ENCODE peak calls at places on chromosomes 1 and 21, in six cellular contexts. C is lower leg skin; Z is HEK293T; H is tibial artery; Y is stimulated activated CD4-positive, alpha-beta T cell treated with anti-CD3 and anti-CD28 coated beads, Interleukin-1b, Interleukin-23, amount 100 ng/mL, for 48 hours; V is head of caudate nucleus. G is an unnamed sample.

GRCh38 chr21:31911138-31911907 is 38.5 kb downstream of the HUNK start:
- DNase-seq in C (no peak), Z (no peak), H (no peak), Y (no peak), V (no peak), G (no peak)

GRCh38 chr1:168380945-168381344 is 100.3 kb downstream of the TBX19 start:
- DNase-seq in C (no peak), Z (no peak), H (no peak), Y (no peak), V (no peak), G (no peak)

GRCh38 chr1:230568676-230569075 is 73.6 kb upstream of the COG2 start:
- DNase-seq in C (no peak), Z (no peak), H (no peak), Y (no peak), V (no peak), G (no peak)

GRCh38 chr1:119656410-119656955 is 8.4 kb upstream of the ZNF697 start:
- DNase-seq in C (no peak), Z (no peak), H (no peak), Y (no peak), V (no peak), G (no peak)

GRCh38 chr1:2315711-2316450 is 75.5 kb downstream of the MORN1 start:
- DNase-seq in C (no peak), Z (no peak), H (no peak), Y (no peak), V (no peak), G (no peak)

GRCh38 chr1:26530898-26531598 is 1.5 kb downstream of the RPS6KA1 start:
- DNase-seq in C (no peak), Z (peak; percentile 62), H (no peak), Y (no peak), V (no peak), G (peak; percentile 20)

GRCh38 chr1:112906155-112906698 is 49.8 kb downstream of the SLC16A1 start:
- DNase-seq in C (no peak), Z (no peak), H (no peak), Y (no peak), V (no peak), G (no peak)

GRCh38 chr1:234916840-234917239 is 211.8 kb downstream of the TOMM20 start:
- DNase-seq in C (no peak), Z (no peak), H (no peak), Y (no peak), V (no peak), G (no peak)

GRCh38 chr1:108719654-108720435 is 7.1 kb downstream of the FNDC7 start:
- DNase-seq in C (no peak), Z (no peak), H (no peak), Y (no peak), V (no peak), G (no peak)

GRCh38 chr1:32894019-32894600 is 7.1 kb downstream of the TMEM54 start:
- DNase-seq in C (no peak), Z (no peak), H (no peak), Y (no peak), V (no peak), G (no peak)

GRCh38 chr1:29235955-29236742 is at the start of gene PTPRU:
- DNase-seq in C (peak; percentile 41), Z (peak; percentile 98), H (peak; percentile 55), Y (peak; percentile 78), V (peak; percentile 91), G (peak; percentile 76)

GRCh38 chr1:160171978-160172377 is 18.4 kb upstream of the CASQ1 start:
- DNase-seq in C (no peak), Z (no peak), H (no peak), Y (no peak), V (no peak), G (no peak)

GRCh38 chr1:1759456-1760344 is 18.6 kb downstream of the NADK start:
- DNase-seq in C (no peak), Z (no peak), H (no peak), Y (no peak), V (no peak), G (no peak)